ENCODE peak calls at places on chromosomes 7 and 10, in eight cellular contexts. T, G, Y, U, B, N, F and R are unnamed samples.

GRCh38 chr10:114285961-114286441 is 46.9 kb downstream of the VWA2 start:
- DNase-seq in T (no peak), G (no peak), Y (no peak), U (no peak), B (no peak), N (no peak), F (no peak), R (no peak)

GRCh38 chr7:48760528-48761265 is 163.7 kb upstream of the CDC14C start:
- DNase-seq in T (no peak), G (no peak), Y (no peak), U (peak), B (no peak), N (no peak), F (no peak), R (no peak)

GRCh38 chr10:70274643-70275042 is 9.2 kb downstream of the NPFFR1 start:
- DNase-seq in T (no peak), G (no peak), Y (no peak), U (peak), B (no peak), N (no peak), F (peak), R (no peak)

GRCh38 chr7:155811895-155812761 is at the start of gene SHH:
- DNase-seq in T (no peak), G (no peak), Y (no peak), U (peak), B (no peak), N (no peak), F (no peak), R (no peak)

GRCh38 chr10:124675261-124675660 is 68.9 kb downstream of the FAM53B start:
- DNase-seq in T (no peak), G (no peak), Y (no peak), U (no peak), B (no peak), N (no peak), F (no peak), R (no peak)

GRCh38 chr10:70619271-70620019 is 16.9 kb upstream of the PRF1 start:
- DNase-seq in T (peak), G (peak), Y (no peak), U (peak), B (no peak), N (no peak), F (no peak), R (no peak)

GRCh38 chr7:92639213-92639896 is 49.2 kb upstream of the FAM133B start:
- DNase-seq in T (no peak), G (no peak), Y (no peak), U (peak), B (no peak), N (no peak), F (no peak), R (no peak)

GRCh38 chr10:36017141-36017540 is 375.0 kb upstream of the FZD8 start:
- DNase-seq in T (no peak), G (no peak), Y (no peak), U (no peak), B (no peak), N (no peak), F (no peak), R (no peak)

GRCh38 chr7:144857463-144857862 is 21.6 kb upstream of the TPK1 start:
- DNase-seq in T (no peak), G (no peak), Y (no peak), U (no peak), B (no peak), N (no peak), F (no peak), R (no peak)

GRCh38 chr10:30435068-30435422 is 1.1 kb downstream of the MAP3K8 start:
- DNase-seq in T (no peak), G (no peak), Y (no peak), U (no peak), B (no peak), N (no peak), F (no peak), R (no peak)

GRCh38 chr10:132862485-132863420 is 76.8 kb upstream of the NKX6-2 start:
- DNase-seq in T (no peak), G (no peak), Y (peak), U (no peak), B (no peak), N (no peak), F (no peak), R (no peak)

GRCh38 chr7:73437699-73438416 is 4.3 kb downstream of the FZD9 start:
- DNase-seq in T (no peak), G (no peak), Y (no peak), U (no peak), B (no peak), N (no peak), F (no peak), R (no peak)

GRCh38 chr7:116150588-116150987 is 59.8 kb upstream of the TES start:
- DNase-seq in T (no peak), G (no peak), Y (no peak), U (no peak), B (no peak), N (no peak), F (no peak), R (no peak)

GRCh38 chr7:75654855-75655254 is 83.9 kb downstream of the HIP1 start:
- DNase-seq in T (no peak), G (no peak), Y (no peak), U (no peak), B (no peak), N (no peak), F (no peak), R (no peak)

GRCh38 chr7:156386097-156386496 is 254.5 kb upstream of the RNF32 start:
- DNase-seq in T (peak), G (no peak), Y (peak), U (no peak), B (no peak), N (no peak), F (no peak), R (peak)

GRCh38 chr7:50824882-50825281 is 42.2 kb upstream of the GRB10 start:
- DNase-seq in T (no peak), G (no peak), Y (no peak), U (no peak), B (no peak), N (no peak), F (no peak), R (no peak)

GRCh38 chr10:60710041-60710440 is 68.2 kb upstream of the CDK1 start:
- DNase-seq in T (no peak), G (no peak), Y (no peak), U (no peak), B (no peak), N (no peak), F (no peak), R (no peak)

GRCh38 chr7:30559566-30559965 is 35.1 kb upstream of the GARS1 start:
- DNase-seq in T (no peak), G (no peak), Y (no peak), U (peak), B (no peak), N (no peak), F (no peak), R (no peak)

GRCh38 chr10:95467162-95467599 is 94.0 kb downstream of the SORBS1 start:
- DNase-seq in T (no peak), G (peak), Y (peak), U (peak), B (no peak), N (no peak), F (no peak), R (no peak)

GRCh38 chr7:16912540-16912939 is 30.8 kb upstream of the AGR3 start:
- DNase-seq in T (no peak), G (no peak), Y (no peak), U (no peak), B (no peak), N (no peak), F (no peak), R (no peak)

GRCh38 chr10:100696477-100696901 is 48.9 kb upstream of the PAX2 start:
- DNase-seq in T (peak), G (no peak), Y (no peak), U (no peak), B (no peak), N (no peak), F (no peak), R (no peak)